ENCODE peak calls at places on chromosomes 4 and X, in four cellular contexts. Q is nucleus accumbens, E is iris pigment epithelial cell, M is H54. A is an unnamed sample.

GRCh38 chr4:110059556-110060191 is 138.7 kb downstream of the ELOVL6 start:
- DNase-seq in Q (no peak), E (peak), M (no peak), A (no peak)

GRCh38 chrX:140712413-140713173 is 3.0 kb downstream of the LINC00632 start:
- DNase-seq in E (peak), M (peak), Q (peak), A (no peak)

GRCh38 chrX:96474357-96475125 is 210.1 kb upstream of the DIAPH2 start:
- DNase-seq in E (no peak), Q (no peak), M (no peak), A (no peak)

GRCh38 chrX:133179500-133179899 is 38.7 kb downstream of the TFDP3 start:
- DNase-seq in E (no peak), M (no peak), Q (no peak), A (no peak)

GRCh38 chr4:142282870-142283431 is 563.1 kb downstream of the INPP4B start:
- DNase-seq in Q (no peak), M (no peak), E (peak), A (no peak)

GRCh38 chr4:148026022-148026421 is 294.1 kb downstream of the ARHGAP10 start:
- DNase-seq in Q (no peak), E (peak), M (no peak), A (no peak)

GRCh38 chrX:1500701-1501624 is 36.0 kb downstream of the P2RY8 start:
- DNase-seq in M (no peak), E (no peak), Q (no peak), A (no peak)

GRCh38 chrX:32788936-32789335 is 422.4 kb downstream of the DMD start:
- DNase-seq in E (no peak), M (no peak), Q (no peak), A (no peak)

GRCh38 chr4:5526070-5526831 is 182.1 kb downstream of the EVC2 start:
- DNase-seq in E (no peak), Q (no peak), M (no peak), A (peak)

GRCh38 chrX:19334945-19335626 is 8.6 kb upstream of the PDHA1 start:
- DNase-seq in Q (no peak), E (peak), M (no peak), A (peak)

GRCh38 chrX:152276277-152276676 is 137.9 kb upstream of the MAGEA10 start:
- DNase-seq in E (no peak), Q (no peak), M (no peak), A (no peak)

GRCh38 chrX:101986571-101986970 is 54.7 kb upstream of the ZMAT1 start:
- DNase-seq in E (no peak), M (peak), Q (no peak), A (no peak)

GRCh38 chr4:99861120-99861905 is 32.9 kb downstream of the LAMTOR3 start:
- DNase-seq in M (no peak), Q (no peak), E (no peak), A (no peak)

GRCh38 chr4:48033825-48034413 is 17.3 kb downstream of the NIPAL1 start:
- DNase-seq in E (peak), M (no peak), Q (no peak), A (no peak)

GRCh38 chr4:74692973-74693372 is 101.3 kb downstream of the BTC start:
- DNase-seq in E (no peak), Q (no peak), M (no peak), A (no peak)

GRCh38 chr4:83782591-83782990 is 246.7 kb downstream of the GPAT3 start:
- DNase-seq in Q (no peak), M (no peak), E (no peak), A (no peak)

GRCh38 chrX:39445336-39445735 is 644.1 kb downstream of the MID1IP1 start:
- DNase-seq in M (no peak), Q (no peak), E (peak), A (no peak)

GRCh38 chrX:130738638-130739195 is 164.3 kb downstream of the ENOX2 start:
- DNase-seq in Q (no peak), E (no peak), M (no peak), A (no peak)

GRCh38 chr4:10716163-10716562 is 31.6 kb upstream of the CLNK start:
- DNase-seq in E (no peak), Q (no peak), M (no peak), A (no peak)

GRCh38 chr4:8267077-8267476 is 2.5 kb upstream of the HTRA3 start:
- DNase-seq in E (peak), Q (no peak), M (peak), A (peak)

GRCh38 chrX:12488220-12488619 is 303.0 kb upstream of the PRPS2 start:
- DNase-seq in Q (no peak), E (no peak), M (no peak), A (no peak)

GRCh38 chr4:38499101-38499500 is 164.9 kb upstream of the KLF3 start:
- DNase-seq in Q (no peak), E (peak), M (no peak), A (no peak)

GRCh38 chrX:130165703-130166502 is at the start of gene AIFM1:
- DNase-seq in E (peak), M (peak), Q (peak), A (peak)

GRCh38 chr4:94389595-94390290 is 47.1 kb upstream of the HPGDS start:
- DNase-seq in M (no peak), Q (no peak), E (no peak), A (no peak)

GRCh38 chr4:74933562-74934015 is 673 bp downstream of the PARM1 start:
- DNase-seq in E (peak), Q (peak), M (no peak), A (no peak)

GRCh38 chr4:15913631-15913970 is 24.9 kb downstream of the FGFBP1 start:
- DNase-seq in Q (no peak), M (peak), E (peak), A (no peak)

GRCh38 chr4:38328963-38329729 is 334.9 kb upstream of the KLF3 start:
- DNase-seq in M (no peak), E (no peak), Q (no peak), A (no peak)

GRCh38 chr4:147981305-147981704 is 249.4 kb downstream of the ARHGAP10 start:
- DNase-seq in E (peak), Q (no peak), M (no peak), A (no peak)

GRCh38 chr4:147326581-147326980 is 154.3 kb upstream of the EDNRA start:
- DNase-seq in Q (no peak), E (peak), M (no peak), A (no peak)

GRCh38 chr4:89617256-89617655 is 219.7 kb downstream of the SNCA start:
- DNase-seq in Q (no peak), E (peak), M (no peak), A (no peak)

GRCh38 chr4:14719053-14719452 is 283.2 kb upstream of the CPEB2 start:
- DNase-seq in Q (no peak), E (peak), M (no peak), A (no peak)

GRCh38 chr4:177351611-177352010 is 41.9 kb downstream of the NEIL3 start:
- DNase-seq in E (no peak), M (no peak), Q (no peak), A (no peak)

GRCh38 chrX:19392078-19392477 is 48.4 kb downstream of the PDHA1 start:
- DNase-seq in Q (no peak), E (no peak), M (no peak), A (no peak)

GRCh38 chrX:31038585-31039326 is 33.1 kb downstream of the FTHL17 start:
- DNase-seq in Q (peak), M (no peak), E (peak), A (peak)

GRCh38 chr4:185412412-185412811 is 13.4 kb downstream of the UFSP2 start:
- DNase-seq in E (no peak), Q (no peak), M (no peak), A (no peak)

GRCh38 chrX:18149454-18149853 is 71.2 kb downstream of the BEND2 start:
- DNase-seq in E (no peak), M (no peak), Q (no peak), A (no peak)

A was measured in SK-N-DZ.